ENCODE peak calls at places on chromosome 18, in eight cellular contexts. A, U, R, K, W, J, Q and O are unnamed samples.

GRCh38 chr18:24814521-24814920 is 354.1 kb downstream of the HRH4 start:
- DNase-seq in A (no peak), U (no peak), R (no peak), K (no peak), W (no peak), J (no peak), Q (no peak), O (no peak)

GRCh38 chr18:33720133-33720532 is 142.1 kb downstream of the ASXL3 start:
- DNase-seq in A (no peak), U (peak; percentile 66), R (peak; percentile 55), K (no peak), W (no peak), J (no peak), Q (peak; percentile 85), O (no peak)

GRCh38 chr18:13549879-13550231 is 176.5 kb downstream of the FAM210A start:
- DNase-seq in A (no peak), U (no peak), R (no peak), K (no peak), W (no peak), J (no peak), Q (no peak), O (no peak)

GRCh38 chr18:44452346-44452745 is 228.3 kb upstream of the SETBP1 start:
- DNase-seq in A (no peak), U (peak; percentile 38), R (peak; percentile 32), K (no peak), W (no peak), J (no peak), Q (peak; percentile 45), O (no peak)

GRCh38 chr18:60568211-60568610 is 195.6 kb upstream of the MC4R start:
- DNase-seq in A (no peak), U (peak; percentile 24), R (no peak), K (no peak), W (no peak), J (no peak), Q (peak; percentile 1), O (no peak)

GRCh38 chr18:40867452-40867851 is 1087.6 kb upstream of the PIK3C3 start:
- DNase-seq in A (no peak), U (peak; percentile 91), R (peak; percentile 87), K (no peak), W (no peak), J (no peak), Q (peak; percentile 83), O (no peak)

GRCh38 chr18:8800445-8800844 is 95.1 kb downstream of the MTCL1 start:
- DNase-seq in A (no peak), U (peak; percentile 99), R (peak; percentile 83), K (no peak), W (no peak), J (peak; percentile 87), Q (peak; percentile 96), O (no peak)

GRCh38 chr18:77360315-77361186 is 110.9 kb downstream of the GALR1 start:
- DNase-seq in A (no peak), U (no peak), R (no peak), K (no peak), W (no peak), J (no peak), Q (no peak), O (no peak)

GRCh38 chr18:30781601-30782000 is 260.9 kb downstream of the DSC3 start:
- DNase-seq in A (no peak), U (no peak), R (no peak), K (no peak), W (no peak), J (no peak), Q (no peak), O (no peak)

GRCh38 chr18:48342125-48342524 is 67.1 kb downstream of the ZBTB7C start:
- DNase-seq in A (no peak), U (no peak), R (no peak), K (peak; percentile 62), W (no peak), J (no peak), Q (no peak), O (peak; percentile 88)

GRCh38 chr18:23967321-23968089 is 47.0 kb upstream of the TTC39C start:
- DNase-seq in A (no peak), U (no peak), R (no peak), K (no peak), W (no peak), J (no peak), Q (no peak), O (no peak)

GRCh38 chr18:78973357-78974083 is 6.1 kb upstream of the SALL3 start:
- DNase-seq in A (no peak), U (no peak), R (no peak), K (no peak), W (no peak), J (no peak), Q (no peak), O (no peak)

GRCh38 chr18:32439802-32440201 is 30.9 kb downstream of the GAREM1 start:
- DNase-seq in A (no peak), U (no peak), R (no peak), K (no peak), W (no peak), J (no peak), Q (no peak), O (no peak)

GRCh38 chr18:31275722-31276463 is 42.1 kb upstream of the DSG1 start:
- DNase-seq in A (no peak), U (no peak), R (no peak), K (no peak), W (peak; percentile 39), J (no peak), Q (peak; percentile 7), O (no peak)

GRCh38 chr18:59685501-59685900 is 11.7 kb downstream of the CCBE1 start:
- DNase-seq in A (no peak), U (no peak), R (no peak), K (no peak), W (no peak), J (no peak), Q (no peak), O (no peak)

GRCh38 chr18:3607309-3608098 is 157.5 kb downstream of the TGIF1 start:
- DNase-seq in A (no peak), U (no peak), R (no peak), K (no peak), W (no peak), J (no peak), Q (no peak), O (no peak)

GRCh38 chr18:57574866-57575265 is 11.6 kb downstream of the FECH start:
- DNase-seq in A (no peak), U (no peak), R (no peak), K (no peak), W (no peak), J (no peak), Q (no peak), O (no peak)

GRCh38 chr18:74351354-74351753 is 35.7 kb downstream of the C18orf63 start:
- DNase-seq in A (no peak), U (peak; percentile 87), R (no peak), K (no peak), W (no peak), J (peak; percentile 1), Q (peak; percentile 81), O (no peak)